ENCODE peak calls at places on chromosome 6, in five cellular contexts. R is esophagus squamous epithelium, T is Peyer's patch, A is right lobe of liver, X is heart left ventricle. F is an unnamed sample.

GRCh38 chr6:160221423-160221822 is 37.2 kb downstream of the SLC22A2 start:
- DNase-seq in T (no peak), A (no peak), X (no peak), R (no peak), F (no peak)

GRCh38 chr6:10954590-10955010 is 67.7 kb downstream of the SYCP2L start:
- DNase-seq in T (peak), A (peak), X (peak), R (no peak), F (peak)

GRCh38 chr6:36118550-36119107 is 11.7 kb upstream of the MAPK13 start:
- DNase-seq in R (no peak), A (peak), X (no peak), T (no peak), F (no peak)

GRCh38 chr6:7590918-7591302 is 912 bp downstream of the SNRNP48 start:
- DNase-seq in R (no peak), X (peak), A (peak), T (no peak), F (no peak)

GRCh38 chr6:62283828-62284411 is 2.1 kb downstream of the KHDRBS2 start:
- DNase-seq in T (no peak), A (no peak), X (no peak), R (no peak), F (no peak)

GRCh38 chr6:16438677-16439615 is 200.6 kb downstream of the GMPR start:
- DNase-seq in R (no peak), T (no peak), A (no peak), X (no peak), F (no peak)

GRCh38 chr6:161443868-161444267 is 170.0 kb upstream of the AGPAT4 start:
- DNase-seq in T (no peak), A (no peak), R (no peak), X (peak), F (peak)

GRCh38 chr6:149750136-149750609 is 632 bp downstream of the PCMT1 start:
- DNase-seq in R (peak), T (peak), A (peak), X (peak), F (peak)

GRCh38 chr6:80181352-80182081 is 75.0 kb downstream of the BCKDHB start:
- DNase-seq in A (no peak), T (no peak), X (no peak), R (no peak), F (no peak)

GRCh38 chr6:98894810-98895209 is 52.9 kb downstream of the FBXL4 start:
- DNase-seq in R (no peak), T (no peak), A (no peak), X (no peak), F (no peak)

GRCh38 chr6:108622601-108623335 is 62.1 kb downstream of the FOXO3 start:
- DNase-seq in T (no peak), X (no peak), A (no peak), R (no peak), F (peak)

GRCh38 chr6:111805511-111806181 is 67.6 kb downstream of the FYN start:
- DNase-seq in T (no peak), X (no peak), R (no peak), A (no peak), F (no peak)

GRCh38 chr6:116624036-116624805 is 7.9 kb downstream of the RSPH4A start:
- DNase-seq in T (no peak), X (no peak), A (no peak), R (no peak), F (no peak)

GRCh38 chr6:46626228-46626909 is 26.2 kb downstream of the CYP39A1 start:
- DNase-seq in A (no peak), X (no peak), T (no peak), R (no peak), F (no peak)

GRCh38 chr6:27280064-27280539 is 32.0 kb downstream of the POM121L2 start:
- DNase-seq in R (no peak), A (no peak), X (no peak), T (no peak), F (no peak)

DNA sequence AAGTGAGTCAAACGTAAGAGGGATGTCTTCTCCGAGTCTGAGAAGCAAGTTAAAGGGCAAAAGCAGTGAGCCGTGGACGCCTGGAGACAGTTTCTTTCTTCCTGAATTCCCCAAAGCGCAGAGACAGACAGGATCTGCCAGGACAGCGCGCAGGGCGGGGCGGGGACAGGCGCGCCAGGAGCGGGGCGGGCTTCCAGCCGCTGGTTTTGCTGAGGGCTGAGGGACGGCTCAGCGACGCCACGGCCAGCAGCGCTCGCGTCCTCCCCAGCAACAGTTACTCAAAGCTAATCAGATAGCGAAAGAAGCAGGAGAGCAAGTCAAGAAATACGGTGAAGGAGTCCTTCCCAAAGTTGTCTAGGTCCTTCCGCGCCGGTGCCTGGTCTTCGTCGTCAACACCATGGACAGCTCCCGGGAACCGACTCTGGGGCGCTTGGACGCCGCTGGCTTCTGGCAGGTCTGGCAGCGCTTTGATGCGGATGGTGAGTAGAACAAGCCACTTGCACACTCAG is at the start of gene SCGN:
- DNase-seq in R (no peak), T (no peak), X (peak), A (peak), F (peak)
- H3K4me3 ChIP-seq in R (no peak), T (peak), X (peak), A (no peak), F (no peak)

GRCh38 chr6:12298995-12299394 is 8.8 kb downstream of the EDN1 start:
- DNase-seq in X (no peak), R (no peak), A (no peak), T (no peak), F (no peak)

GRCh38 chr6:12296604-12297003 is 6.4 kb downstream of the EDN1 start:
- DNase-seq in A (no peak), X (no peak), R (no peak), T (no peak), F (no peak)

GRCh38 chr6:12297363-12298016 is 7.3 kb downstream of the EDN1 start:
- DNase-seq in T (no peak), X (no peak), A (no peak), R (no peak), F (no peak)

GRCh38 chr6:12296255-12296573 is 6.1 kb downstream of the EDN1 start:
- DNase-seq in T (no peak), R (no peak), X (no peak), A (no peak), F (no peak)

DNA sequence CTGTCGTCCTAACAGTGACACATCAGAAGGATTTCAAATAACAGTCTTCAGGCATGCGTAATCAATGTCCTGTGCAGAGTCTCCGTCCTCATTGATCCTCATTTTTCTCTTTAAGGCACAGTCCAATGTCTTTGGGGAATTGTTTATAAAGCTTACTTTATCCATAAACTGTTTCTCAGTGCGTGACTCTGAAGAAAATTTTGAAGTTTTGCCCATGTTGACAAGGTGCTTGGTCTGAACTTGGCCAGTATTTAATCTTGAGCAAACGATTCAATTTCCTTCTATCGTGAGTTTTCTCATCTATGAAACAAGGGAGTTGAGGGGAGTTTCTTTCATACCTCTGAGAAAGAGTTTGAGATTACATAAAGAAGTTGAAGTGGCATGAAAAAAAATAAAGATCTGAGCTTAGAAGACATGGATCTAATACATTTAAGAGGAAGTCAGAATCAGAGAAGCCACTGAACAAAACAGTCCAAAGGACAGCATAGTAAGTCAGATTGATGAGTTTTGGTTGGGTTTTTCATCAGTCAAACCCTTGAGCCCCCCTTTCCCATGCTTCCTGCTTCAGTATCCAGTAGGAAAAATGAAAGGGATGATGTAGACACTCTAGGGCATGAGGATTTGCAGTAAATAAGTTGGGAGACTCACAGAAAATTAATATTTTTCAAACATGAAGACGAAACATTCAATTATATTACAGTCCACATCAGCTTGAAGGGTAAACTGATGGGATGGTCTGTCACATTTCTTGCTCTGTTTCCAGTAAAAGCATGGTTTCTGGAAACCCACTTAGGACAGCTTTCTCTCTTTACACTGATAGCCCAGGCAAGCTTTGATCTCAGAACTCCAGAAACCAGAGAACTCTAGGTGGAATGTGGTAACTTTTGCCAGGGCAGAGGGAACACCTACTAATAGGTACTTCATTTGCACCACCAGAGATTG is 8.1 kb downstream of the EDN1 start:
- DNase-seq in R (no peak), X (no peak), T (no peak), A (no peak), F (no peak)
- TF ChIP-seq POLR2A in R (no peak), X (no peak), T (no peak), A (no peak), F (no peak)

GRCh38 chr6:45434401-45434741 is 56.6 kb upstream of the SUPT3H start:
- DNase-seq in T (no peak), A (no peak), R (no peak), X (no peak), F (no peak)
- H3K4me3 ChIP-seq in T (no peak), A (no peak), R (no peak), X (no peak), F (no peak)

DNA sequence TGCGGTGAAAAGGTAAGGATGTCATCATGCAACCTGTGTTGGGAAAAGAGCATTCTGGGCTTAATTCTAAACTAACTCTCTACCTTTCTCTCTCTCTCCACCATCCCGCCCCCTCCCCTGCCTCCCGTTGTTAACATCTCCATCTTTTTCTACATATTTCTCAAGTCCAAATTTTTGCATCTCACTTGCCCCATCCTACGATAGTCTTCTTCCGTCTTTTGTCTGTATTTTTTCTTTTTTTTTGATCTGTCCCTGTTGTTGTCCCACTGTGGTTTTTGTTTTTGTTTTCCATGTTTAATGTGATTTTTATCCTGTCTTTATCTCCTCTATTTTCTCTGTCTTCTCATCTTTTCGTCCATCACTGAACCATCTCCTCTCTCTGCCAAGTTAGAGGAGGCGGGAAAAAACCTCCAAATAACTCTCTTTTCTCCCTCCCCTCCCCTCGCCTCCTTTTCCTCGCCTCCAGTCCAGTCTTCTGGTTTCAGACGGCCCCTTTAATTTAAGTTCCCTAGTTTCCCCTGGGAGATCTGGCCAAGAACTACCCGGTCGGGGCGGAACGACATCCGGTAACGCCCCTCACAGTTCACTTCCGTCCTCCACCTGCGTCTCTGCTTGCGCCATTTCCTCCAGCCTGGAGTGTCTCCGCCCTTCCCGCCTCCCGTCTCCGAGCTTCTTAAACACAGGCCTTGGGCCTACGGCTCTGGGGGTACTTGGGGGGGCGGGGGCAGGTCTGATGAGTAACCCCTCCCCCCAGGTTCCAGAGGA is at the start of gene NFKBIL1:
- DNase-seq in A (peak), X (peak), T (peak), R (peak), F (peak)
- TF ChIP-seq POLR2A in A (peak), X (no peak), T (no peak), R (no peak), F (no peak)

DNA sequence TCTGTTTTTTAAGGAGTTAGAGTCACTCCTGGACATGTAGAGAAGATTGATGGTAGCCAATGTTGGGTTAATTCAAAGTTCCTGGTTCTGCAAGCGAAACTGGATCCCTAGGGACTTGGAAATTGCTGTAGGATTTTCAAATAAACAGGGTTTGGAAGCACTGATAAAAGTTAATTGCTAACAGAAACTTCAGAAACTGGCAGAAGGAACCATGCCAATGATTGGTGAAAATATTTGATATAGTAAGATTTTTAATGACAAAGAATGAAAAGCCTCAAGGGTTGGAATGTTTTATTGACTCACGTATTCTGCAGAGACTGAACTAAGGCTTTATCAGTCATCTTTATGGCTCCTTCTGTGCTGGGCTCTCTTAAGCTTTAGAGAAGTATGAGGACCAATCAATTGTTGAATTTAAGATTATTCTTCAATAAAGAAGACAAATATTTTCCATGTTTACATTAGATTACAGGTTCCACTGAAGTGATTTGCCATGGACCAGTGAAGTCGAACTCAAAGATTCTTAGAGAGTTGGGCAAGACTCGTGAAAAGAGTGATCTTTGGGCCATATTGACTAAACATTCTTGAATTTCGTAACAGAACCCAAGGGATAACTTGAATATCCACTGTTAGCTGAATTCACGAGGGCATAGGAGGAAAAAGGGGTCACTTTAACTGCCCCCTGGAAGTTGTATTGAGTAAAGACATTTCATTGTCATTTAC is 371.4 kb downstream of the HDGFL1 start:
- DNase-seq in X (no peak), A (no peak), R (no peak), T (no peak), F (no peak)
- H3K4me3 ChIP-seq in X (no peak), A (no peak), R (no peak), T (no peak), F (no peak)

GRCh38 chr6:3195695-3196497 is 31.6 kb downstream of the TUBB2B start:
- DNase-seq in X (no peak), A (no peak), T (no peak), R (no peak), F (peak)
- TF ChIP-seq POLR2A in X (no peak), A (no peak), T (no peak), R (no peak), F (no peak)

GRCh38 chr6:43308101-43308989 is at the start of gene CRIP3:
- DNase-seq in A (peak), X (peak), R (no peak), T (peak), F (no peak)

GRCh38 chr6:43307451-43308100 is 1.1 kb downstream of the CRIP3 start:
- DNase-seq in X (no peak), A (peak), R (no peak), T (no peak), F (no peak)

GRCh38 chr6:43310624-43311023 is 2.0 kb upstream of the CRIP3 start:
- DNase-seq in X (no peak), T (no peak), R (no peak), A (no peak), F (no peak)

GRCh38 chr6:43310137-43310536 is 1.5 kb upstream of the CRIP3 start:
- DNase-seq in T (no peak), R (no peak), X (no peak), A (no peak), F (no peak)

DNA sequence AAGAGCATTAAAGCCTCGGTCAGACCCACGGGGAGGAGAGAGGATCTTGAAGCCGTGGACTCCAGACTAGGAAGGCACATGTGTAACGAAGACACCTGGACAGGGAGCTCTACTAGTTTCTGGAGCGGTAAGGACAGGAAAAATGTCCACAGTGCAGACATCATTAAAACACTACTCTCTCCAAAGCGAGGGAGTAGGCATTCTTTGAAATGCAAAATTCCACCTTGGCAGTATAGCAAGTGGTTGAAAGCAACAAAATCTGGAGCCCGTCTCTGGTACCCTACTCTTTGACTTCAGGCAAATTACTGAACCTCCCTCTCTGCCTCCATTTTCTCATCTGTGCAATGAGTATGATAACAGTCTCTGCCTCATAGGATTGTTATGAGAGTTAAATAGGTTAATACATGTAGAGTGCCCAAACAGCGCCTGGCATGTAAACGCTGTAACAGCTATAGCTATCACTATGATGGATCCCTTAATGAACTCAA is 408 bp upstream of the CRIP3 start:
- DNase-seq in A (no peak), X (no peak), T (no peak), R (no peak), F (no peak)
- H3K4me3 ChIP-seq in A (peak), X (peak), T (peak), R (peak), F (no peak)

GRCh38 chr6:41780623-41781301 is at the start of gene PRICKLE4:
- DNase-seq in R (no peak), T (no peak), X (peak), A (peak), F (no peak)
- TF ChIP-seq POLR2A in R (no peak), T (no peak), X (no peak), A (no peak), F (no peak)